ENCODE peak calls at places on chromosomes 12 and 14, in six cellular contexts. M is SK-N-MC, Q is stomach, H is upper lobe of left lung, K is HepG2, S is HCT116. G is an unnamed sample.

GRCh38 chr14:80681651-80682050 is 259.9 kb downstream of the CEP128 start:
- DNase-seq in M (no peak), Q (no peak), H (no peak), K (no peak), S (no peak), G (no peak)

GRCh38 chr12:95182868-95183415 is 34.3 kb downstream of the FGD6 start:
- DNase-seq in M (no peak), Q (no peak), H (no peak), K (no peak), S (peak), G (no peak)

GRCh38 chr14:95044463-95045254 is 112.7 kb downstream of the DICER1 start:
- DNase-seq in M (no peak), Q (peak), H (no peak), K (no peak), S (no peak), G (no peak)

GRCh38 chr12:7940906-7941305 is 4.9 kb upstream of the SLC2A3 start:
- DNase-seq in M (no peak), Q (no peak), H (no peak), K (no peak), S (no peak), G (no peak)

GRCh38 chr12:129772463-129773169 is 131.2 kb downstream of the TMEM132D start:
- DNase-seq in M (no peak), Q (no peak), H (no peak), K (no peak), S (no peak), G (no peak)

GRCh38 chr12:1657616-1658167 is 28.7 kb downstream of the WNT5B start:
- DNase-seq in M (no peak), Q (peak), H (no peak), K (no peak), S (no peak), G (no peak)

GRCh38 chr12:124700810-124701594 is 133.6 kb upstream of the NCOR2 start:
- DNase-seq in M (no peak), Q (peak), H (no peak), K (no peak), S (no peak), G (no peak)

GRCh38 chr12:47507221-47507620 is 198.6 kb downstream of the RPAP3 start:
- DNase-seq in M (no peak), Q (no peak), H (no peak), K (no peak), S (no peak), G (no peak)

GRCh38 chr12:8870591-8870990 is 43.7 kb upstream of the PHC1 start:
- DNase-seq in M (no peak), Q (no peak), H (no peak), K (no peak), S (no peak), G (no peak)

GRCh38 chr12:113955109-113955970 is 10.8 kb downstream of the RBM19 start:
- DNase-seq in M (no peak), Q (peak), H (no peak), K (peak), S (peak), G (no peak)

GRCh38 chr12:109553471-109553870 is 19.8 kb downstream of the MMAB start:
- DNase-seq in M (no peak), Q (no peak), H (no peak), K (no peak), S (no peak), G (no peak)

GRCh38 chr12:2578191-2578590 is 216.6 kb upstream of the FKBP4 start:
- DNase-seq in M (no peak), Q (no peak), H (no peak), K (no peak), S (no peak), G (no peak)

GRCh38 chr14:38931969-38932652 is 170.9 kb downstream of the SEC23A start:
- DNase-seq in M (no peak), Q (no peak), H (no peak), K (peak), S (no peak), G (no peak)

GRCh38 chr14:20798318-20798717 is 4.3 kb downstream of the RNASE1 start:
- DNase-seq in M (no peak), Q (no peak), H (no peak), K (no peak), S (no peak), G (no peak)

GRCh38 chr12:114851981-114852380 is 168.0 kb upstream of the TBX3 start:
- DNase-seq in M (no peak), Q (no peak), H (no peak), K (no peak), S (no peak), G (no peak)

GRCh38 chr12:96078281-96078761 is 42.9 kb upstream of the LTA4H start:
- DNase-seq in M (no peak), Q (peak), H (peak), K (no peak), S (no peak), G (no peak)

GRCh38 chr14:37048666-37049071 is 123.7 kb downstream of the SLC25A21 start:
- DNase-seq in M (no peak), Q (no peak), H (no peak), K (no peak), S (no peak), G (no peak)

GRCh38 chr14:54683882-54684794 is 117.2 kb downstream of the SAMD4A start:
- DNase-seq in M (no peak), Q (no peak), H (peak), K (no peak), S (no peak), G (no peak)

GRCh38 chr12:124727244-124727673 is 136.4 kb downstream of the SCARB1 start:
- DNase-seq in M (no peak), Q (peak), H (no peak), K (peak), S (peak), G (no peak)

GRCh38 chr12:90239740-90240260 is 531.2 kb upstream of the ATP2B1 start:
- DNase-seq in M (no peak), Q (no peak), H (no peak), K (no peak), S (no peak), G (no peak)

GRCh38 chr12:12081836-12082497 is 11.2 kb downstream of the BCL2L14 start:
- DNase-seq in M (peak), Q (no peak), H (no peak), K (peak), S (peak), G (peak)

GRCh38 chr14:50830044-50830931 is 674 bp downstream of the NIN start:
- DNase-seq in M (no peak), Q (peak), H (peak), K (peak), S (no peak), G (peak)

GRCh38 chr12:50251619-50252300 is 31.6 kb downstream of the LIMA1 start:
- DNase-seq in M (no peak), Q (no peak), H (no peak), K (no peak), S (no peak), G (no peak)

GRCh38 chr12:54352022-54352531 is 12.2 kb downstream of the GPR84 start:
- DNase-seq in M (no peak), Q (peak), H (peak), K (no peak), S (no peak), G (no peak)

GRCh38 chr14:106185837-106186233 is 659.5 kb downstream of the TMEM121 start:
- DNase-seq in M (no peak), Q (peak), H (peak), K (no peak), S (no peak), G (peak)

GRCh38 chr12:56836800-56837663 is 73.9 kb downstream of the HSD17B6 start:
- DNase-seq in M (no peak), Q (no peak), H (no peak), K (no peak), S (no peak), G (no peak)

GRCh38 chr12:992647-993046 is 1.6 kb downstream of the ERC1 start:
- DNase-seq in M (no peak), Q (no peak), H (no peak), K (no peak), S (no peak), G (no peak)

GRCh38 chr12:79307340-79307739 is 383.4 kb downstream of the PAWR start:
- DNase-seq in M (no peak), Q (no peak), H (peak), K (no peak), S (no peak), G (no peak)

GRCh38 chr14:54301349-54301748 is 95.5 kb upstream of the CDKN3 start:
- DNase-seq in M (no peak), Q (no peak), H (no peak), K (no peak), S (no peak), G (no peak)

GRCh38 chr14:34496679-34497513 is 34.9 kb upstream of the SPTSSA start:
- DNase-seq in M (no peak), Q (peak), H (no peak), K (peak), S (peak), G (peak)

GRCh38 chr12:104372721-104373335 is 69.3 kb downstream of the EID3 start:
- DNase-seq in M (no peak), Q (no peak), H (peak), K (no peak), S (no peak), G (no peak)

GRCh38 chr12:27552886-27553560 is 29.0 kb downstream of the PPFIBP1 start:
- DNase-seq in M (no peak), Q (no peak), H (no peak), K (peak), S (no peak), G (no peak)

GRCh38 chr12:106903241-106903950 is 52.3 kb upstream of the TMEM263 start:
- DNase-seq in M (no peak), Q (peak), H (peak), K (peak), S (peak), G (no peak)

GRCh38 chr12:124032265-124032886 is 59.4 kb downstream of the ZNF664 start:
- DNase-seq in M (peak), Q (peak), H (no peak), K (peak), S (peak), G (no peak)

GRCh38 chr12:83753205-83753604 is 1066.5 kb downstream of the TMTC2 start:
- DNase-seq in M (no peak), Q (no peak), H (no peak), K (no peak), S (no peak), G (no peak)

GRCh38 chr12:50058743-50059312 is 1.4 kb downstream of the ASIC1 start:
- DNase-seq in M (no peak), Q (no peak), H (peak), K (no peak), S (no peak), G (no peak)

GRCh38 chr14:92549853-92550244 is 36.3 kb downstream of the RIN3 start:
- DNase-seq in M (no peak), Q (no peak), H (no peak), K (no peak), S (no peak), G (no peak)

GRCh38 chr12:82880442-82880901 is 193.8 kb downstream of the TMTC2 start:
- DNase-seq in M (no peak), Q (no peak), H (no peak), K (no peak), S (no peak), G (no peak)

GRCh38 chr14:58663494-58664111 is 25.8 kb downstream of the DACT1 start:
- DNase-seq in M (no peak), Q (no peak), H (no peak), K (no peak), S (no peak), G (no peak)
- TF ChIP-seq POLR2AphosphoS5 in M (no peak), Q (no peak), H (no peak), K (no peak), S (no peak), G (no peak)

GRCh38 chr14:75283884-75284563 is 5.4 kb downstream of the FOS start:
- DNase-seq in M (no peak), Q (peak), H (no peak), K (peak), S (no peak), G (no peak)
- TF ChIP-seq POLR2AphosphoS5 in M (no peak), Q (no peak), H (peak), K (no peak), S (no peak), G (no peak)

DNA sequence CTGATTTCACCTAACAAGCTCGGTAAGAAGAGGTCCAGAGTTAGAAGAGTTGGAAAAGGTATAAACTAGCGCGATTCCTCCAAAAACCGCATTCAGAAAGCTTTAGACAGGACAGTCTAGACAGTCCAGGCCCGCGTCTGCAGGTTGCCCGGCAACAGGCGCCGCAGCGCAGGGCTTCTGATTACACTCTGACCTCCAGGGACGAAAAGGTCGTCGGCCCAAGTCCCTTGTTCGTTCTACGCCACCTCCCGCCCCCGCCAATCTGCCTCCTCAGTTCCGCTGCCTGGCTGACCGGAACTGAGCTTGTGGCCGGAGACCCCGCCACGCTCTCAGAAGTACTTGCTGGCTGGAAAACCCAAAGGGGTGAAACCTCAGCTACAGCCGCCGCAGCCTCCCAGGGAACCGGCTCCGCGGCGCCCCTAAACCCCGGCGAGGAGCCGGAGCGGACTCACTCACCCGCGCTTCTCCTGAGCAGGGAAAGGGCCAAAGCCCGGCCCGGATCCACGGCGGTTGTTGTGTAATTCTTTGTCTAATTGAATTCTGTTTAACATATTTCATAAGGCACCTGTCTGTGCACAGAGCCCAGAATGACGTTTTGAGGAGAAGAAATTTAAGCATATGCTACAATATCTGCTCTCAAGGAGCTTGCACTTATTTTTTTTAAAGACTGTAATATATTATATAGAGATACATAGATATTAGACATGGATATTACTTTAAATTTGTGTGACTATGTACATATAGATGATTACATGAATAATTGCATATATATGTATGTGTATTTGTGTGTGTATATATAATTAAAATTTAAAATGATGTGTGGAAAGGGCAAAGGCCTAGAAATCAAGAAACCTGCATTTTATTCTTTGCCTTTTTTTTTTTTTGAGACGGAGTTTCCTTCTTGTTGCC is at the start of gene CAPS2:
- DNase-seq in M (no peak), Q (peak), H (peak), K (peak), S (peak), G (peak)
- TF ChIP-seq POLR2AphosphoS5 in M (peak), Q (peak), H (peak), K (no peak), S (peak), G (peak)

GRCh38 chr12:70733385-70733784 is 96.2 kb upstream of the PTPRB start:
- DNase-seq in M (peak), Q (no peak), H (no peak), K (peak), S (peak), G (no peak)
- TF ChIP-seq POLR2AphosphoS5 in M (no peak), Q (no peak), H (no peak), K (no peak), S (no peak), G (no peak)

GRCh38 chr12:132723015-132723763 is 12.5 kb downstream of the PGAM5 start:
- DNase-seq in M (no peak), Q (no peak), H (no peak), K (no peak), S (no peak), G (no peak)

GRCh38 chr12:132724506-132725220 is 14.0 kb downstream of the PGAM5 start:
- DNase-seq in M (no peak), Q (no peak), H (no peak), K (no peak), S (no peak), G (no peak)

GRCh38 chr12:132720606-132721005 is 10.0 kb downstream of the PGAM5 start:
- DNase-seq in M (no peak), Q (no peak), H (no peak), K (no peak), S (no peak), G (no peak)

GRCh38 chr12:132726386-132726785 is 15.7 kb downstream of the PGAM5 start:
- DNase-seq in M (no peak), Q (no peak), H (no peak), K (no peak), S (no peak), G (no peak)

DNA sequence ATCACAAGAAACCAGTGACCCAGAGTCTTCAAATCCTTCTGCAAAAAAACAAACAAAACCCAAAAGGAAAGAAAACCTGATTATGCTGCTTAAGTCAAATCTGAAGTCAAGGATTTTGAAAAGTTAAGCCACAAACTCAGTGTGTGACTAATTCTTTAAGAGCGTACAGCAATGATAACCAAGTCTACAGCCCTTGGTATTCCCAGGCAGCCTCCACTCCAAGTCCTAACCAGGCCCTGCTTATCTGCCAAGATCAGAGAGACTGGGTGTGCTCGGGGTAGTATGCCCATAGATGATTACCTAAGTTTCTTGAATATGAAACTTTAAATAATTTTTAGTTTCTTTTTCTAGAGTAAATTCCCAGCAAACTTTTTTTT is 13.1 kb downstream of the PGAM5 start:
- DNase-seq in M (no peak), Q (no peak), H (no peak), K (no peak), S (no peak), G (no peak)
- TF ChIP-seq POLR2AphosphoS5 in M (no peak), Q (no peak), H (no peak), K (no peak), S (no peak), G (no peak)

GRCh38 chr12:110676171-110676570 is 12.7 kb downstream of the HVCN1 start:
- DNase-seq in M (no peak), Q (no peak), H (no peak), K (no peak), S (no peak), G (no peak)

GRCh38 chr12:110679201-110679600 is 9.7 kb downstream of the HVCN1 start:
- DNase-seq in M (no peak), Q (no peak), H (no peak), K (no peak), S (no peak), G (no peak)

GRCh38 chr12:110677982-110678381 is 10.9 kb downstream of the HVCN1 start:
- DNase-seq in M (no peak), Q (no peak), H (no peak), K (no peak), S (no peak), G (no peak)

GRCh38 chr12:110680032-110680431 is 8.9 kb downstream of the HVCN1 start:
- DNase-seq in M (no peak), Q (no peak), H (no peak), K (no peak), S (no peak), G (no peak)

DNA sequence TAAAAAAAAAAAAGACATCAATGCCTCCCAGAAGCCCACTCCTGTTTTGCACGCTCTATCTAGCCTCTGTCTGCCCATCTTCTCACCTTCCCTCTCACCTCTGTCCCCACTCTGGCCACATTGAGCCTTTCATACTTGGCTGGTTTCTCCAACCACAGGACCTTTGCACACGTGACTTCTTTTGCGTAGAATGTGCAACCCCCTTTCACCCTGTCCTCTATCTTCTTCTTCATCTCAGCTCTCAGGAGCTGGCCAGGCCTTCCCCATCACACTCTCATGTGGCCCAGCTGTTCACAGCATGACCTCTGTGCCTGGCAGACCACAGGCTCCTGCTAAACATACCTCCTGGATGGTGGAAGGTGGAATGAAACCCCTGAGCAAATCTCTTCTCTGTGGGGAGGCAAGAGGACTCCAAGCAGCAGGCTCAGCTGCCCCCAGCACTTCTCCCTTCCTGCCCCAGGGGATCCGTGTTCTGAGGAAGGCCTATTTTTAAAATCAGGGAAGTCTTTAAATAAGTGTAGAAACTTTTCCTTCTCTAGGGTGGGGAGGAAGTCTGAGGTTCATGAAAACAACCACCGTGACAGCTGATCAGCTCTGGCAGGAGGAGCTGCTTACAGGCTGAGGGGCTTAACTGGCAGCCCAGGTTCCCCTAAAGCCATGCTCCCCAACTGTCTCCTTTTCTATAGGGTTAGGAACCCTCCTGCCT is 11.6 kb downstream of the HVCN1 start:
- DNase-seq in M (no peak), Q (no peak), H (no peak), K (no peak), S (no peak), G (no peak)
- TF ChIP-seq POLR2AphosphoS5 in M (no peak), Q (no peak), H (no peak), K (no peak), S (no peak), G (no peak)

G was measured in esophagus muscularis mucosa.